ENCODE peak calls at places on chromosomes 3 and 15, in five cellular contexts. One of them, this sample, is unnamed.

GRCh38 chr15:31439328-31439727 is 112.7 kb downstream of the KLF13 start:
- DNase-seq in coronary artery: no peak
- DNase-seq in NCI-H345: no peak
- DNase-seq in nucleus accumbens: no peak
- DNase-seq in brain microvascular endothelial cell: no peak
- DNase-seq in this sample: no peak

GRCh38 chr3:176341963-176342362 is 855.3 kb downstream of the TBL1XR1 start:
- DNase-seq in nucleus accumbens: no peak
- DNase-seq in NCI-H345: no peak
- DNase-seq in coronary artery: no peak
- DNase-seq in brain microvascular endothelial cell: no peak
- DNase-seq in this sample: no peak

GRCh38 chr3:106085998-106086397 is 217.2 kb upstream of the CBLB start:
- DNase-seq in brain microvascular endothelial cell: no peak
- DNase-seq in coronary artery: no peak
- DNase-seq in nucleus accumbens: no peak
- DNase-seq in NCI-H345: no peak
- DNase-seq in this sample: no peak

GRCh38 chr15:40082195-40082868 is 26.3 kb downstream of the BMF start:
- DNase-seq in nucleus accumbens: no peak
- DNase-seq in brain microvascular endothelial cell: no peak
- DNase-seq in coronary artery: no peak
- DNase-seq in NCI-H345: no peak
- DNase-seq in this sample: no peak

GRCh38 chr3:183070892-183071291 is 28.4 kb downstream of the MCCC1 start:
- DNase-seq in coronary artery: no peak
- DNase-seq in brain microvascular endothelial cell: no peak
- DNase-seq in NCI-H345: no peak
- DNase-seq in nucleus accumbens: no peak
- DNase-seq in this sample: no peak

GRCh38 chr15:91866371-91866905 is 12.9 kb downstream of the SLCO3A1 start:
- DNase-seq in coronary artery: peak
- DNase-seq in nucleus accumbens: no peak
- DNase-seq in NCI-H345: no peak
- DNase-seq in brain microvascular endothelial cell: no peak
- DNase-seq in this sample: no peak

GRCh38 chr15:100901296-100901695 is 17.9 kb upstream of the LRRK1 start:
- DNase-seq in coronary artery: peak
- DNase-seq in brain microvascular endothelial cell: no peak
- DNase-seq in NCI-H345: no peak
- DNase-seq in nucleus accumbens: no peak
- DNase-seq in this sample: no peak

GRCh38 chr3:177528306-177529070 is 331.2 kb upstream of the TBL1XR1 start:
- DNase-seq in NCI-H345: no peak
- DNase-seq in coronary artery: no peak
- DNase-seq in brain microvascular endothelial cell: no peak
- DNase-seq in nucleus accumbens: no peak
- DNase-seq in this sample: no peak

GRCh38 chr15:59689626-59690236 is 611 bp upstream of the BNIP2 start:
- DNase-seq in brain microvascular endothelial cell: peak
- DNase-seq in nucleus accumbens: peak
- DNase-seq in coronary artery: peak
- DNase-seq in NCI-H345: peak
- DNase-seq in this sample: no peak

GRCh38 chr3:111321786-111322185 is 220.2 kb upstream of the CD96 start:
- DNase-seq in nucleus accumbens: no peak
- DNase-seq in brain microvascular endothelial cell: no peak
- DNase-seq in NCI-H345: no peak
- DNase-seq in coronary artery: no peak
- DNase-seq in this sample: no peak

GRCh38 chr3:27666708-27667107 is 55.4 kb downstream of the EOMES start:
- DNase-seq in nucleus accumbens: peak
- DNase-seq in coronary artery: no peak
- DNase-seq in NCI-H345: peak
- DNase-seq in brain microvascular endothelial cell: peak
- DNase-seq in this sample: no peak

GRCh38 chr15:63198752-63199250 is 9.4 kb downstream of the RAB8B start:
- DNase-seq in nucleus accumbens: no peak
- DNase-seq in brain microvascular endothelial cell: no peak
- DNase-seq in NCI-H345: no peak
- DNase-seq in coronary artery: no peak
- DNase-seq in this sample: no peak

GRCh38 chr15:88002721-88003120 is 253.8 kb downstream of the NTRK3 start:
- DNase-seq in coronary artery: peak
- DNase-seq in nucleus accumbens: no peak
- DNase-seq in brain microvascular endothelial cell: no peak
- DNase-seq in NCI-H345: no peak
- DNase-seq in this sample: no peak

GRCh38 chr15:78360426-78360825 is 20.3 kb downstream of the CRABP1 start:
- DNase-seq in brain microvascular endothelial cell: no peak
- DNase-seq in nucleus accumbens: no peak
- DNase-seq in coronary artery: no peak
- DNase-seq in NCI-H345: no peak
- DNase-seq in this sample: no peak

GRCh38 chr3:32296251-32297204 is 58.0 kb downstream of the CMTM8 start:
- DNase-seq in brain microvascular endothelial cell: peak
- DNase-seq in coronary artery: no peak
- DNase-seq in NCI-H345: peak
- DNase-seq in nucleus accumbens: no peak
- DNase-seq in this sample: no peak

GRCh38 chr15:67322481-67322880 is 67.9 kb downstream of the IQCH start:
- DNase-seq in NCI-H345: no peak
- DNase-seq in nucleus accumbens: no peak
- DNase-seq in coronary artery: no peak
- DNase-seq in brain microvascular endothelial cell: no peak
- DNase-seq in this sample: no peak

GRCh38 chr3:141011511-141012262 is 39.5 kb upstream of the SPSB4 start:
- DNase-seq in NCI-H345: peak
- DNase-seq in brain microvascular endothelial cell: peak
- DNase-seq in nucleus accumbens: peak
- DNase-seq in coronary artery: no peak
- DNase-seq in this sample: no peak

GRCh38 chr3:87267953-87268645 is 8.3 kb downstream of the POU1F1 start:
- DNase-seq in nucleus accumbens: no peak
- DNase-seq in NCI-H345: no peak
- DNase-seq in coronary artery: no peak
- DNase-seq in brain microvascular endothelial cell: no peak
- DNase-seq in this sample: no peak

GRCh38 chr3:61928020-61928419 is 366.6 kb downstream of the PTPRG start:
- DNase-seq in nucleus accumbens: no peak
- DNase-seq in coronary artery: no peak
- DNase-seq in brain microvascular endothelial cell: no peak
- DNase-seq in NCI-H345: no peak
- DNase-seq in this sample: no peak

GRCh38 chr15:64894395-64895056 is 17.2 kb upstream of the ANKDD1A start:
- DNase-seq in nucleus accumbens: no peak
- DNase-seq in brain microvascular endothelial cell: no peak
- DNase-seq in coronary artery: no peak
- DNase-seq in NCI-H345: no peak
- DNase-seq in this sample: no peak

GRCh38 chr3:5205165-5205941 is 17.8 kb downstream of the EDEM1 start:
- DNase-seq in coronary artery: no peak
- DNase-seq in NCI-H345: no peak
- DNase-seq in brain microvascular endothelial cell: no peak
- DNase-seq in nucleus accumbens: no peak
- DNase-seq in this sample: no peak

GRCh38 chr15:20352241-20353200 is 189.1 kb downstream of the GOLGA6L6 start:
- DNase-seq in NCI-H345: no peak
- DNase-seq in nucleus accumbens: no peak
- DNase-seq in brain microvascular endothelial cell: no peak
- DNase-seq in coronary artery: no peak
- DNase-seq in this sample: no peak